ENCODE peak calls at places on chromosomes 3 and 15, in five cellular contexts. Z is MM.1S, D is tibial nerve, W is cardiac fibroblast, B is foreskin keratinocyte. N is an unnamed sample.
A peak's percentile ranks its signal among the peaks of the same experiment; 100 is the strongest.

GRCh38 chr3:11272913-11273574 is 847 bp downstream of the ATG7 start:
- DNase-seq in Z (no peak), D (no peak), W (peak; percentile 31), B (no peak), N (no peak)

GRCh38 chr3:13110678-13111116 is 37.5 kb upstream of the IQSEC1 start:
- DNase-seq in Z (peak; percentile 97), D (no peak), W (no peak), B (peak; percentile 47), N (no peak)

GRCh38 chr3:128996741-128997140 is 2.9 kb upstream of the CFAP92 start:
- DNase-seq in Z (no peak), D (no peak), W (no peak), B (no peak), N (no peak)

GRCh38 chr15:50797926-50798325 is 32.4 kb upstream of the SPPL2A start:
- DNase-seq in Z (no peak), D (no peak), W (no peak), B (peak; percentile 75), N (no peak)

GRCh38 chr3:198071602-198072285 is 111.7 kb downstream of the LMLN start:
- DNase-seq in Z (no peak), D (no peak), W (peak; percentile 99), B (peak; percentile 94), N (peak; percentile 10)

GRCh38 chr3:86229775-86230094 is 761.2 kb downstream of the VGLL3 start:
- DNase-seq in Z (no peak), D (no peak), W (no peak), B (no peak), N (no peak)

GRCh38 chr3:57972421-57973111 is 35.7 kb upstream of the FLNB start:
- DNase-seq in Z (no peak), D (no peak), W (no peak), B (peak; percentile 65), N (no peak)

GRCh38 chr3:129383292-129383860 is 45.1 kb downstream of the EFCAB12 start:
- DNase-seq in Z (peak; percentile 52), D (peak; percentile 24), W (peak; percentile 79), B (peak; percentile 43), N (peak; percentile 53)

GRCh38 chr3:35944915-35945710 is 305.8 kb downstream of the ARPP21 start:
- DNase-seq in Z (no peak), D (no peak), W (peak; percentile 61), B (peak; percentile 77), N (no peak)

GRCh38 chr3:64873400-64873799 is 185.6 kb upstream of the ADAMTS9 start:
- DNase-seq in Z (no peak), D (no peak), W (no peak), B (peak; percentile 20), N (no peak)

GRCh38 chr3:71101014-71101413 is 482.5 kb downstream of the FOXP1 start:
- DNase-seq in Z (no peak), D (no peak), W (peak; percentile 88), B (peak; percentile 88), N (no peak)

GRCh38 chr3:40843851-40844548 is 319.2 kb downstream of the ZNF621 start:
- DNase-seq in Z (no peak), D (no peak), W (no peak), B (peak; percentile 84), N (no peak)

GRCh38 chr15:73403171-73403570 is 34.4 kb upstream of the HCN4 start:
- DNase-seq in Z (no peak), D (no peak), W (peak; percentile 36), B (no peak), N (no peak)

GRCh38 chr3:167125612-167126407 is 254.3 kb downstream of the ZBBX start:
- DNase-seq in Z (no peak), D (no peak), W (no peak), B (no peak), N (no peak)

GRCh38 chr3:111534701-111535100 is 7.3 kb upstream of the CD96 start:
- DNase-seq in Z (no peak), D (no peak), W (peak; percentile 67), B (peak; percentile 36), N (no peak)

GRCh38 chr3:176469694-176470205 is 727.5 kb downstream of the TBL1XR1 start:
- DNase-seq in Z (no peak), D (no peak), W (no peak), B (peak; percentile 7), N (no peak)

GRCh38 chr3:174441588-174442316 is 417.4 kb upstream of the NAALADL2 start:
- DNase-seq in Z (no peak), D (no peak), W (peak; percentile 51), B (peak; percentile 19), N (no peak)

GRCh38 chr3:174440350-174440716 is 418.8 kb upstream of the NAALADL2 start:
- DNase-seq in Z (no peak), D (peak; percentile 27), W (peak; percentile 81), B (no peak), N (no peak)

GRCh38 chr3:174439621-174440349 is 419.3 kb upstream of the NAALADL2 start:
- DNase-seq in Z (no peak), D (peak; percentile 41), W (peak; percentile 98), B (peak; percentile 84), N (no peak)

GRCh38 chr3:174442317-174442682 is 416.8 kb upstream of the NAALADL2 start:
- DNase-seq in Z (no peak), D (no peak), W (no peak), B (no peak), N (no peak)

GRCh38 chr3:174440741-174441587 is 418.2 kb upstream of the NAALADL2 start:
- DNase-seq in Z (peak; percentile 91), D (peak; percentile 65), W (peak; percentile 94), B (peak; percentile 84), N (peak; percentile 74)
- TF ChIP-seq CTCF in Z (peak; percentile 10), D (no peak), W (no peak), B (peak; percentile 36), N (peak; percentile 38)

GRCh38 chr3:108608750-108609149 is 19.2 kb downstream of the DZIP3 start:
- DNase-seq in Z (no peak), D (no peak), W (no peak), B (no peak), N (no peak)
- TF ChIP-seq CTCF in Z (no peak), D (no peak), W (no peak), B (no peak), N (no peak)

DNA sequence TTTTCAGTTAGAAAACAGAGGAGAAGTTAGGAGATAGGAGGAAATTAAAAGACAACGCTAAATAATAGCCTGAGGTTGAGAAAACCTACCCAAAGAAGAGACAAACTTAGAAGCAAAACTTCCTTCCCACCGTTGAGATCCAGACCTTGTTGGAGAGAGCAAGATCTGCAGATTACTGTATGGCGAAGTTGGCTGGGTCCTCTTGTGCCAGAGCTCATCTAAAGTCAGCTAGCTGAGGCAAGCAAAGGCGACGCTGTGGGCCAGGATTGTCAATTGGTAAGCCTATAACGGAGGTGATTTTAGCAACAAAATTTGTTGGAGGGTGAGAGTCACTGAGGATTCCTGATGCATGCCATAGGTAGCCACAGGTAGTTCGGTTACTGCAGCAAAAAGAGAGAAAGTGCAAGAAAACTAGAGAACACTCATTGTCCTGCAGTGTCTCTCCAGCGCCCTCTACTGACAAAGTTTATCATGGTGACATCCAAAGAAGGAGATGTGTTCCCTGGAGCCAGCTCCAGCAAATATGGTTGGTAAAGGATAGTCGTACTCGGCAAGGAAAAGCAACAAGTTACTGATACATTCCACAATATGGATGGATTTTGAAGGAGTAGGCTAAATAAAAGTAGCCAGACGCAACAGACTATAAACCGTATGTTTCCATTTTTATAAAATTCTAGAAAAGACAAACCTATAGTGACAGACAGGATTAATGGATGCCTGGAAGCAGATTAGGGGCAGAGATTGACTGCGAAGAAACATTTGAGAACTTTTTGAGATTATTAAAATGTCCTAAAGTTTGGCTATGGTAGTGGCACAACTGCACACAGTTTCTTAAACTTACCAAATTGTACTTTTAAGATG is 9.8 kb upstream of the OR5K4 start:
- DNase-seq in Z (peak; percentile 81), D (peak; percentile 26), W (peak; percentile 48), B (peak; percentile 55), N (peak; percentile 43)
- TF ChIP-seq CTCF in Z (peak; percentile 93), D (peak; percentile 16), W (peak; percentile 59), B (peak; percentile 75), N (peak; percentile 71)

DNA sequence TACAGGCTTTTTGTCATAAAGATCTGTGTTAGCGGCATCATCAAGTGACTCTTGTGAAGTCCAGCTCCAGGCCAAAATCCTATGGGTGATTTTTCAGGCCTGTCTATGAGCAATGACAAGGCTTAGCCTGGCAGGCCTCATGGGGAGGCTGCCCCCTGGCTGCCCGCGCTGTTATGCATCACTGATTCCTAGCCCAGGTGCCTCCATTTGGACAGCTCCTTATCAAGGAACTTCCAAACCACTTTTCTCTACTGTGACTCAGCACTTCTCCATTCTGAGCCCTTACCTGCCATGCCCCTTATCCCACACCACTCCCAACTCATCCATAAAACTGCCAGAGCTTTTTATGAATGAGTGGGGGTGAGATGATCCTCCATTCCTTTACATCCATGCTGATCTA is 91.5 kb upstream of the C3orf80 start:
- DNase-seq in Z (no peak), D (no peak), W (no peak), B (peak; percentile 71), N (no peak)
- TF ChIP-seq CTCF in Z (no peak), D (no peak), W (peak; percentile 27), B (peak; percentile 67), N (no peak)

GRCh38 chr3:170485294-170485693 is 66.6 kb downstream of the CLDN11 start:
- DNase-seq in Z (no peak), D (no peak), W (no peak), B (no peak), N (no peak)

GRCh38 chr3:170485696-170486095 is 67.0 kb downstream of the CLDN11 start:
- DNase-seq in Z (no peak), D (no peak), W (no peak), B (no peak), N (no peak)

GRCh38 chr3:170482199-170482598 is 63.5 kb downstream of the CLDN11 start:
- DNase-seq in Z (no peak), D (no peak), W (no peak), B (peak; percentile 29), N (no peak)

GRCh38 chr3:170484869-170485268 is 66.2 kb downstream of the CLDN11 start:
- DNase-seq in Z (no peak), D (no peak), W (no peak), B (no peak), N (no peak)

GRCh38 chr3:170483485-170484262 is 65.0 kb downstream of the CLDN11 start:
- DNase-seq in Z (no peak), D (no peak), W (peak; percentile 19), B (no peak), N (no peak)
- TF ChIP-seq CTCF in Z (no peak), D (no peak), W (peak; percentile 27), B (peak; percentile 32), N (peak; percentile 31)

GRCh38 chr3:24687646-24688045 is 193.0 kb upstream of the THRB start:
- DNase-seq in Z (no peak), D (no peak), W (no peak), B (no peak), N (no peak)
- TF ChIP-seq CTCF in Z (no peak), D (no peak), W (no peak), B (no peak), N (no peak)

DNA sequence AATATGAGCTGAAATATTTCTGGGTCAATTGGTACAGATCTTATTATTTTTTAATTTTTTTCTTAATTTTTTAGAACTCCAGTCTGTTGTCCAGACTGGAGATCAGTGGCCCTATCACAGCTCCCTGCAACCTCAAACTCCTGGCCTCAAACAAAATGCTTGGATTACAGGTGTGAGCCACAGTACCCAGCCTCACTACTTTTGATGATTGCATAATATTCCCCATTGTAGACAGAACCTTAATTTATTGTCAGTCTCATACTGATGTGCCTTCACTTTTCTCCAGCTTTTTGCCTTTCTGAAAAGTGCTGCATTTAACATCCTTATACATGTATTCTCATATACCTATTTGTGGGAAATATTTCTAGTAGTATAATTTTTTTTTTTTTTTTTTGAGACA is 144.9 kb downstream of the LIPC start:
- DNase-seq in Z (no peak), D (no peak), W (no peak), B (no peak), N (no peak)
- TF ChIP-seq CTCF in Z (no peak), D (no peak), W (no peak), B (no peak), N (no peak)

N was measured in neural crest cell.